ENCODE peak calls at places on chromosomes 7 and 10, in four cellular contexts. One of them, this sample, is unnamed.

GRCh38 chr7:88111136-88111748 is 108.6 kb downstream of the SRI start:
- DNase-seq in astrocyte: peak; percentile 32
- DNase-seq in transverse colon: no peak
- DNase-seq in body of pancreas: no peak
- DNase-seq in this sample: no peak

GRCh38 chr7:4931932-4932331 is 27.1 kb downstream of the MMD2 start:
- DNase-seq in astrocyte: no peak
- DNase-seq in transverse colon: peak; percentile 14
- DNase-seq in body of pancreas: peak; percentile 85
- DNase-seq in this sample: no peak

GRCh38 chr10:99917963-99918825 is 91.6 kb downstream of the DNMBP start:
- DNase-seq in astrocyte: peak; percentile 66
- DNase-seq in transverse colon: peak; percentile 35
- DNase-seq in body of pancreas: peak; percentile 48
- DNase-seq in this sample: peak; percentile 37

GRCh38 chr10:97376413-97376812 is 24.7 kb downstream of the RRP12 start:
- DNase-seq in astrocyte: no peak
- DNase-seq in transverse colon: no peak
- DNase-seq in body of pancreas: peak; percentile 28
- DNase-seq in this sample: no peak

GRCh38 chr10:119933179-119933578 is 40.6 kb downstream of the SEC23IP start:
- DNase-seq in astrocyte: peak; percentile 18
- DNase-seq in transverse colon: no peak
- DNase-seq in body of pancreas: no peak
- DNase-seq in this sample: no peak

GRCh38 chr7:152202056-152202455 is 176.6 kb downstream of the GALNT11 start:
- DNase-seq in astrocyte: peak; percentile 63
- DNase-seq in transverse colon: no peak
- DNase-seq in body of pancreas: no peak
- DNase-seq in this sample: no peak

GRCh38 chr10:97757471-97757870 is 14.3 kb downstream of the SFRP5 start:
- DNase-seq in astrocyte: no peak
- DNase-seq in transverse colon: no peak
- DNase-seq in body of pancreas: no peak
- DNase-seq in this sample: no peak

GRCh38 chr7:106772655-106773108 is 92.4 kb upstream of the PIK3CG start:
- DNase-seq in astrocyte: peak; percentile 93
- DNase-seq in transverse colon: no peak
- DNase-seq in body of pancreas: no peak
- DNase-seq in this sample: no peak

GRCh38 chr7:51430480-51431086 is 114.0 kb upstream of the COBL start:
- DNase-seq in astrocyte: peak; percentile 22
- DNase-seq in transverse colon: peak; percentile 45
- DNase-seq in body of pancreas: peak; percentile 35
- DNase-seq in this sample: no peak

GRCh38 chr7:6268023-6268908 is 4.2 kb downstream of the CYTH3 start:
- DNase-seq in astrocyte: no peak
- DNase-seq in transverse colon: no peak
- DNase-seq in body of pancreas: no peak
- DNase-seq in this sample: no peak
- H3K27ac ChIP-seq in astrocyte: no peak overlapping the region
- H3K27ac ChIP-seq in transverse colon: no peak overlapping the region
- H3K27ac ChIP-seq in body of pancreas: no peak overlapping the region
- H3K27ac ChIP-seq in this sample: no peak overlapping the region

DNA sequence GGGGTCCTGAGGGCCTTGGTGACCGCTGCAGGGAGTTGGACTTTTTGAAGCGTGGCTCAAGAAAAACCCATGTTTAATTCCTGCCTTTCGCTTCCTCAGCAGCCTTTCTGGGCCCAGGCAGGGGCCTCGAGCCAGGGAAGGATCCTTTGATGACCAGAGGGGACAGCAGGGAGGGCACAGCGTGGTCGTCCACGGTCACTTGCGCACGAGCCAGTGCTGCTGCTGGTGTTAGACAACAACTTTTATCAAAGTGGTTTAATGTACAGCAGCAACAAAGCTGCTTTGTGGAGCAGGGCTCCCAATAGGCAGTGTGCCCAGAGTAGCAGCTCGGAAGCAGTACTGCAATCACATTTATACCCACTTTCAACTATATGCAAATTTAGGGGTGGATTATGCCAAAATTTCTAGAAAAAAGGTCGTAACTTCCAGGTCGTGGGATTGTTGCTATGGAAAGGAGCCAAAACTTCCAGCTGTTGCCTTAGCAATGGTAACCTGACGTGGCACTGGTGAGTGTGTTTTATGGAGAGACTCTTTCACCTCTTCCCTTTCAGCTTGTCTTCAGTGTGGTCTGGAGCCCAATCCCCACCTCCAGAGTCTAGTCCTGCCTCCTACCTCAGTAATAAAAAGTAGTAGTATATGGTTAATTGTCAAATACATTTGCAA is 6.1 kb downstream of the GIMAP1 start:
- DNase-seq in astrocyte: no peak
- DNase-seq in transverse colon: no peak
- DNase-seq in body of pancreas: no peak
- DNase-seq in this sample: peak; percentile 10
- H3K27ac ChIP-seq in astrocyte: no peak overlapping the region
- H3K27ac ChIP-seq in transverse colon: no peak overlapping the region
- H3K27ac ChIP-seq in body of pancreas: no peak overlapping the region
- H3K27ac ChIP-seq in this sample: peak overlapping the region; percentile 26

GRCh38 chr10:19930936-19931859 is 115.0 kb downstream of the PLXDC2 start:
- DNase-seq in astrocyte: peak; percentile 75
- DNase-seq in transverse colon: peak; percentile 56
- DNase-seq in body of pancreas: peak; percentile 22
- DNase-seq in this sample: no peak
- H3K27ac ChIP-seq in astrocyte: no peak overlapping the region
- H3K27ac ChIP-seq in transverse colon: peak overlapping the region; percentile 71
- H3K27ac ChIP-seq in body of pancreas: peak overlapping the region; percentile 35
- H3K27ac ChIP-seq in this sample: peak overlapping the region; percentile 63

GRCh38 chr7:134300988-134301387 is 15.7 kb downstream of the SLC35B4 start:
- DNase-seq in astrocyte: no peak
- DNase-seq in transverse colon: no peak
- DNase-seq in body of pancreas: no peak
- DNase-seq in this sample: no peak

GRCh38 chr7:134298902-134299683 is 17.6 kb downstream of the SLC35B4 start:
- DNase-seq in astrocyte: peak; percentile 16
- DNase-seq in transverse colon: peak; percentile 48
- DNase-seq in body of pancreas: peak; percentile 6
- DNase-seq in this sample: no peak

GRCh38 chr7:134293029-134293740 is 23.5 kb downstream of the SLC35B4 start:
- DNase-seq in astrocyte: no peak
- DNase-seq in transverse colon: peak; percentile 35
- DNase-seq in body of pancreas: peak; percentile 57
- DNase-seq in this sample: no peak

GRCh38 chr7:134302120-134302519 is 14.6 kb downstream of the SLC35B4 start:
- DNase-seq in astrocyte: peak; percentile 16
- DNase-seq in transverse colon: no peak
- DNase-seq in body of pancreas: no peak
- DNase-seq in this sample: no peak

GRCh38 chr7:134297489-134297888 is 19.2 kb downstream of the SLC35B4 start:
- DNase-seq in astrocyte: no peak
- DNase-seq in transverse colon: no peak
- DNase-seq in body of pancreas: no peak
- DNase-seq in this sample: no peak
- H3K27ac ChIP-seq in astrocyte: no peak overlapping the region
- H3K27ac ChIP-seq in transverse colon: no peak overlapping the region
- H3K27ac ChIP-seq in body of pancreas: no peak overlapping the region
- H3K27ac ChIP-seq in this sample: no peak overlapping the region